ENCODE peak calls at places on chromosomes 13 and 19, in ten cellular contexts. D, N, R, G, I, Q, F, W, K and E are unnamed samples. For H3K9me3, the result is how much of the 10 kb centered on the place peaks cover.

GRCh38 chr13:30702006-30702405 is 33.3 kb upstream of the ALOX5AP start:
- DNase-seq in I (no peak), K (no peak), G (no peak), R (no peak), F (no peak), D (no peak), W (no peak), N (no peak), Q (no peak), E (no peak)

GRCh38 chr19:34306213-34306661 is 51.9 kb downstream of the GARRE1 start:
- DNase-seq in D (peak), N (no peak), Q (no peak), G (no peak), I (no peak), R (no peak), F (no peak), W (no peak), K (no peak), E (no peak)

GRCh38 chr13:35983206-35983605 is 148.0 kb downstream of the DCLK1 start:
- DNase-seq in R (no peak), F (no peak), W (no peak), N (no peak), I (no peak), G (no peak), K (no peak), D (no peak), Q (no peak), E (no peak)

GRCh38 chr13:47033216-47033615 is 136.4 kb upstream of the HTR2A start:
- DNase-seq in D (no peak), F (peak), W (peak), R (no peak), G (no peak), N (no peak), Q (no peak), I (no peak), K (no peak), E (no peak)

GRCh38 chr19:39327990-39328705 is 7.5 kb upstream of the LRFN1 start:
- DNase-seq in I (peak), R (peak), K (peak), D (peak), F (peak), Q (peak), N (peak), W (peak), G (peak), E (peak)

GRCh38 chr19:56108447-56109195 is 12.5 kb downstream of the ZNF787 start:
- DNase-seq in N (no peak), W (peak), Q (no peak), G (no peak), D (peak), R (no peak), F (peak), K (no peak), I (no peak), E (no peak)

GRCh38 chr19:55176116-55176515 is 4.0 kb downstream of the SYT5 start:
- DNase-seq in I (no peak), Q (no peak), N (no peak), W (no peak), D (no peak), R (no peak), F (no peak), K (no peak), G (no peak), E (no peak)

GRCh38 chr19:48509467-48510194 is 2.0 kb downstream of the LMTK3 start:
- DNase-seq in D (no peak), R (no peak), N (no peak), I (no peak), K (no peak), Q (no peak), F (no peak), G (peak), W (no peak), E (no peak)

GRCh38 chr13:36706755-36707154 is 32.9 kb downstream of the SERTM1 start:
- DNase-seq in D (no peak), R (no peak), K (peak), F (peak), Q (no peak), W (peak), G (no peak), N (no peak), I (no peak), E (no peak)

GRCh38 chr13:40780822-40781401 is 8.5 kb upstream of the SLC25A15 start:
- DNase-seq in N (no peak), Q (no peak), W (peak), K (no peak), R (no peak), D (no peak), I (no peak), G (no peak), F (peak), E (no peak)

GRCh38 chr13:112171570-112171965 is 104.6 kb downstream of the SOX1 start:
- DNase-seq in I (no peak), R (no peak), W (no peak), G (no peak), N (no peak), K (no peak), Q (no peak), D (no peak), F (no peak), E (no peak)

GRCh38 chr13:21395953-21396352 is 63.1 kb downstream of the ZDHHC20 start:
- DNase-seq in I (no peak), K (no peak), D (no peak), G (no peak), R (no peak), N (no peak), Q (peak), W (no peak), F (no peak), E (no peak)

GRCh38 chr13:80473695-80474094 is 132.8 kb upstream of the SPRY2 start:
- DNase-seq in F (peak), K (no peak), I (no peak), G (no peak), R (no peak), Q (no peak), N (no peak), D (peak), W (peak), E (no peak)

GRCh38 chr13:40503966-40504591 is 162.4 kb downstream of the FOXO1 start:
- DNase-seq in G (no peak), K (no peak), I (no peak), N (no peak), R (no peak), W (peak), Q (no peak), D (no peak), F (peak), E (no peak)

GRCh38 chr13:40439928-40440327 is 226.5 kb downstream of the FOXO1 start:
- DNase-seq in R (no peak), D (peak), I (no peak), N (no peak), Q (no peak), K (no peak), F (no peak), G (no peak), W (peak), E (no peak)

GRCh38 chr13:30697177-30697953 is 38.0 kb upstream of the ALOX5AP start:
- DNase-seq in N (no peak), F (no peak), I (no peak), Q (no peak), G (no peak), K (no peak), D (no peak), R (no peak), W (no peak), E (no peak)

GRCh38 chr13:19670147-19670546 is 36.7 kb downstream of the MPHOSPH8 start:
- DNase-seq in I (no peak), N (no peak), G (no peak), K (no peak), D (no peak), R (no peak), Q (no peak), W (no peak), F (no peak), E (no peak)

GRCh38 chr19:6947745-6948144 is 60.4 kb downstream of the ADGRE1 start:
- DNase-seq in D (no peak), I (no peak), G (no peak), K (no peak), N (no peak), Q (no peak), F (no peak), R (no peak), W (peak), E (no peak)

GRCh38 chr13:50080856-50081105 is 65.5 kb downstream of the KCNRG start:
- DNase-seq in D (no peak), F (peak), N (peak), Q (no peak), I (no peak), K (no peak), G (no peak), W (no peak), R (no peak), E (no peak)

GRCh38 chr13:87666826-87667225 is 4.3 kb upstream of the SLITRK5 start:
- DNase-seq in R (no peak), G (no peak), F (no peak), W (no peak), Q (no peak), K (no peak), D (no peak), I (no peak), N (no peak), E (no peak)

GRCh38 chr19:31276831-31277230 is 72.4 kb downstream of the TSHZ3 start:
- DNase-seq in R (no peak), G (no peak), F (no peak), N (no peak), Q (no peak), W (no peak), K (no peak), I (no peak), D (no peak), E (no peak)

GRCh38 chr13:44337581-44337980 is 36.0 kb upstream of the SERP2 start:
- DNase-seq in G (no peak), W (no peak), F (no peak), I (no peak), Q (no peak), K (no peak), D (no peak), R (no peak), N (no peak), E (no peak)

GRCh38 chr13:40316301-40316700 is 350.1 kb downstream of the FOXO1 start:
- DNase-seq in I (no peak), W (no peak), D (no peak), G (no peak), N (no peak), F (no peak), K (no peak), R (no peak), Q (no peak), E (no peak)

GRCh38 chr19:50155520-50156109 is 7.5 kb downstream of the IZUMO2 start:
- DNase-seq in D (no peak), F (no peak), G (peak), I (no peak), R (no peak), N (no peak), K (no peak), W (no peak), Q (no peak), E (no peak)

GRCh38 chr13:32264407-32264806 is 50.8 kb downstream of the ZAR1L start:
- DNase-seq in W (peak), I (no peak), Q (no peak), F (peak), R (peak), G (no peak), K (no peak), N (no peak), D (peak), E (peak)

GRCh38 chr19:38003427-38004099 is 96.6 kb downstream of the SIPA1L3 start:
- DNase-seq in R (peak), D (peak), K (peak), N (peak), F (peak), I (peak), G (peak), Q (peak), W (peak), E (peak)

GRCh38 chr19:55212447-55212846 is 3.1 kb upstream of the PTPRH start:
- DNase-seq in K (no peak), W (no peak), F (no peak), G (no peak), N (no peak), Q (peak), R (no peak), D (no peak), I (no peak), E (no peak)

GRCh38 chr19:38264486-38265212 is at the start of gene SPINT2:
- DNase-seq in D (no peak), Q (no peak), R (peak), W (no peak), F (no peak), G (peak), N (peak), I (no peak), K (no peak), E (peak)

GRCh38 chr13:30196025-30196424 is 111.3 kb downstream of the KATNAL1 start:
- DNase-seq in W (peak), D (no peak), N (peak), K (no peak), R (no peak), I (no peak), F (peak), G (peak), Q (no peak), E (no peak)

GRCh38 chr19:29265436-29265835 is 52.5 kb upstream of the UQCRFS1 start:
- DNase-seq in N (no peak), I (no peak), Q (no peak), D (no peak), F (no peak), G (no peak), W (no peak), R (no peak), K (no peak), E (no peak)

GRCh38 chr19:33503791-33504444 is 17.7 kb downstream of the PEPD start:
- DNase-seq in I (no peak), F (no peak), W (no peak), N (no peak), K (no peak), R (no peak), D (no peak), G (no peak), Q (no peak), E (no peak)

GRCh38 chr19:17314007-17314589 is 4.7 kb downstream of the DDA1 start:
- DNase-seq in W (no peak), Q (no peak), K (no peak), N (no peak), I (no peak), R (no peak), G (no peak), F (no peak), D (no peak), E (no peak)

GRCh38 chr13:46160474-46161066 is 21.4 kb downstream of the LCP1 start:
- DNase-seq in F (peak), K (peak), Q (peak), D (peak), W (peak), I (no peak), R (no peak), N (peak), G (peak), E (no peak)

GRCh38 chr13:30690282-30691188 is 44.8 kb upstream of the ALOX5AP start:
- DNase-seq in I (peak), Q (no peak), F (peak), N (no peak), R (peak), W (peak), K (peak), G (no peak), D (peak), E (peak)

GRCh38 chr19:6677924-6678689 is 8.1 kb upstream of the TNFSF14 start:
- DNase-seq in Q (no peak), G (peak), F (no peak), R (peak), W (peak), N (peak), D (no peak), I (no peak), K (no peak), E (peak)

GRCh38 chr13:44759222-44759721 is 183.1 kb upstream of the TSC22D1 start:
- DNase-seq in Q (no peak), G (peak), I (peak), D (no peak), R (no peak), N (no peak), W (no peak), K (no peak), F (no peak), E (no peak)

GRCh38 chr19:1265611-1266115 is 3.5 kb upstream of the CIRBP start:
- DNase-seq in I (peak), K (no peak), G (no peak), W (peak), F (peak), D (peak), R (no peak), N (no peak), Q (no peak), E (peak)
- H3K27ac ChIP-seq in I (peak), K (peak), G (no peak), W (peak), F (peak), D (peak), R (peak), N (peak), Q (no peak), E (peak)

GRCh38 chr19:36256064-36256463 is 41.2 kb downstream of the ZNF146 start:
- DNase-seq in F (no peak), I (no peak), D (no peak), R (no peak), K (no peak), N (no peak), W (no peak), Q (no peak), G (no peak), E (no peak)
- H3K9me3 ChIP-seq in F (under half), I (under half), D (under half), R (under half), K (under half), N (under half), W (under half), Q (under half), G (under half), E (under half)

GRCh38 chr13:103288114-103288513 is 221.9 kb upstream of the SLC10A2 start:
- DNase-seq in W (peak), N (no peak), D (no peak), I (no peak), G (no peak), K (no peak), R (no peak), F (no peak), Q (no peak), E (no peak)
- H3K27ac ChIP-seq in W (peak), N (no peak), D (no peak), I (no peak), G (no peak), K (no peak), R (no peak), F (no peak), Q (no peak), E (no peak)

GRCh38 chr19:21559444-21559843 is 54.0 kb downstream of the ZNF429 start:
- DNase-seq in G (no peak), W (no peak), I (no peak), N (no peak), K (no peak), D (no peak), F (no peak), R (no peak), Q (no peak), E (no peak)
- H3K9me3 ChIP-seq in G (under half), W (under half), I (under half), N (under half), K (under half), D (under half), F (under half), R (under half), Q (under half), E (under half)

GRCh38 chr19:18603958-18604819 is 2.4 kb downstream of the CRLF1 start:
- DNase-seq in W (no peak), R (no peak), D (no peak), I (no peak), Q (no peak), K (no peak), N (no peak), F (no peak), G (peak), E (no peak)

GRCh38 chr19:18604820-18605159 is 1.8 kb downstream of the CRLF1 start:
- DNase-seq in F (no peak), I (no peak), R (no peak), D (no peak), Q (no peak), N (no peak), G (no peak), W (no peak), K (no peak), E (no peak)

GRCh38 chr19:18606281-18607221 is at the start of gene CRLF1:
- DNase-seq in I (no peak), Q (no peak), D (no peak), R (no peak), F (no peak), N (no peak), K (no peak), W (no peak), G (peak), E (no peak)

GRCh38 chr19:18605196-18605545 is 1.4 kb downstream of the CRLF1 start:
- DNase-seq in R (no peak), W (no peak), D (no peak), N (no peak), K (no peak), I (no peak), F (no peak), Q (no peak), G (no peak), E (no peak)

GRCh38 chr19:18605546-18606280 is 886 bp downstream of the CRLF1 start:
- DNase-seq in D (no peak), N (no peak), F (no peak), K (no peak), W (no peak), Q (no peak), I (no peak), R (no peak), G (peak), E (no peak)
- H3K27ac ChIP-seq in D (no peak), N (no peak), F (no peak), K (no peak), W (no peak), Q (no peak), I (no peak), R (no peak), G (no peak), E (no peak)

DNA sequence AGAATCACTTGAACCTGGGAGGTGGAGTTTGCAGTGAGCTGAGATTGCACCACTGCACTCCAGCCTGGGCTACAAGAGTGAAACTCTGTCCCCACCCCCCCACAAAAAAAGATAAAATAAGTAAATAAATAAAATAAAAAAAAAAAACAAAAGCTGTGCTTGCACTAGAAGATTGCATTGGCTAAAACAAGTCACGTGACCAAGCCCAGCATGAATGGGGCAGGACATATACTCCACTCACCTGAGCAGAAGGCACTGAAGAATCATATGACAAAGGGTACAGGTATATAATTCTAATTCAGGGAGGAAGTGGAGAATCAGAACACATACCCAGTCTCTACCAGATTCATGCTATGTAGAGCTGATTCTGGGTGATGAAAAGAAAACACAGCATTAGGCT is 36.6 kb downstream of the CYP4F22 start:
- DNase-seq in I (no peak), G (no peak), K (no peak), R (no peak), D (no peak), W (no peak), Q (no peak), F (no peak), N (no peak), E (no peak)
- H3K9me3 ChIP-seq in I (under half), G (under half), K (under half), R (under half), D (under half), W (under half), Q (under half), F (under half), N (under half), E (under half)

DNA sequence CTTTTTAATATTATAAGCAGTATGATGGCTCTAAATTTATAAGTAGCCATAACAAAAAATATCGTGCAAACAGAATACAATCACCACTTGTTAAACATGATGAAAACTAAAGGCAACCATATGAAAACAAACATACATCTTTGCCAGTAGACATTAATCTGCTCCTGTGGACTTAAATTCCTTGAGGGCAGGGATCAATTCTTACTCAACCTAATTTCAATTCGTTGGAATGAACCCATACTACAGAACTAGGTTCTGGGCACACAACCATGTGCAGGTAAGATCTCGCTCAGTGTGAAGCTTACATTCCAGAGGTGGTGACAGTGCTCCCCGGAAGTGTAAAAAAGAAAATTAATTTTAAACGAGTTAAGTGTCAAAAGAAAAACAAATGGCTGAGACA is 13.4 kb downstream of the TBC1D4 start:
- DNase-seq in Q (no peak), I (no peak), K (no peak), W (no peak), F (no peak), N (no peak), R (no peak), G (no peak), D (no peak), E (no peak)
- H3K27ac ChIP-seq in Q (no peak), I (no peak), K (no peak), W (no peak), F (no peak), N (no peak), R (no peak), G (no peak), D (peak), E (peak)

GRCh38 chr19:52099497-52100138 is 4.1 kb upstream of the ZNF841 start:
- DNase-seq in N (no peak), K (no peak), W (no peak), I (no peak), G (no peak), R (no peak), F (no peak), D (no peak), Q (no peak), E (no peak)

GRCh38 chr19:52102782-52103181 is 7.2 kb upstream of the ZNF841 start:
- DNase-seq in W (no peak), D (no peak), I (no peak), K (no peak), F (no peak), G (no peak), R (no peak), N (no peak), Q (no peak), E (no peak)

GRCh38 chr19:52102163-52102562 is 6.6 kb upstream of the ZNF841 start:
- DNase-seq in R (no peak), G (no peak), N (no peak), I (no peak), D (no peak), Q (no peak), K (no peak), F (no peak), W (no peak), E (no peak)
- H3K9me3 ChIP-seq in R (under half), G (under half), N (under half), I (under half), D (under half), Q (under half), K (under half), F (under half), W (under half), E (under half)

GRCh38 chr13:42153371-42153770 is 104.9 kb downstream of the DGKH start:
- DNase-seq in I (no peak), W (no peak), G (no peak), F (peak), K (no peak), R (no peak), N (no peak), Q (no peak), D (no peak), E (no peak)
- H3K27ac ChIP-seq in I (no peak), W (no peak), G (no peak), F (no peak), K (no peak), R (no peak), N (no peak), Q (no peak), D (no peak), E (no peak)